ENCODE peak calls at places on chromosome 1, in nine cellular contexts. L is HFF-Myc, I is Peyer's patch, S is coronary artery, W is Panc1, K is mammary epithelial cell, J is fibroblast of lung, P is GM06990, Q is breast epithelium. C is an unnamed sample.

GRCh38 chr1:206808615-206809014 is 36.3 kb upstream of the IL10 start:
- DNase-seq in L (no peak), I (peak), S (no peak), W (peak), K (no peak), J (peak), P (no peak), Q (no peak), C (peak)

GRCh38 chr1:78229344-78229743 is 183.6 kb downstream of the GIPC2 start:
- DNase-seq in L (peak), I (no peak), S (no peak), W (no peak), K (peak), J (peak), P (no peak), Q (no peak), C (peak)

GRCh38 chr1:113027008-113027407 is 46.0 kb upstream of the LRIG2 start:
- DNase-seq in L (no peak), I (no peak), S (no peak), W (no peak), K (no peak), J (no peak), P (no peak), Q (no peak), C (no peak)

GRCh38 chr1:6591222-6591621 is 11.4 kb downstream of the ZBTB48 start:
- DNase-seq in L (no peak), I (no peak), S (no peak), W (no peak), K (no peak), J (no peak), P (no peak), Q (no peak), C (no peak)

GRCh38 chr1:69513621-69514020 is 54.1 kb upstream of the LRRC7 start:
- DNase-seq in L (no peak), I (no peak), S (no peak), W (no peak), K (peak), J (peak), P (no peak), Q (no peak), C (peak)

GRCh38 chr1:99447716-99448115 is 183.4 kb downstream of the PLPPR4 start:
- DNase-seq in L (no peak), I (no peak), S (no peak), W (no peak), K (no peak), J (peak), P (no peak), Q (no peak), C (no peak)

GRCh38 chr1:161180643-161181042 is 3.3 kb upstream of the B4GALT3 start:
- DNase-seq in L (no peak), I (no peak), S (no peak), W (no peak), K (no peak), J (no peak), P (no peak), Q (no peak), C (no peak)

GRCh38 chr1:169451425-169451824 is 24.2 kb upstream of the CCDC181 start:
- DNase-seq in L (no peak), I (no peak), S (no peak), W (no peak), K (no peak), J (no peak), P (no peak), Q (no peak), C (no peak)

GRCh38 chr1:180609643-180610555 is 21.9 kb upstream of the XPR1 start:
- DNase-seq in L (no peak), I (no peak), S (no peak), W (no peak), K (no peak), J (no peak), P (no peak), Q (no peak), C (peak)

GRCh38 chr1:156467385-156467784 is 33.2 kb downstream of the MEF2D start:
- DNase-seq in L (no peak), I (no peak), S (no peak), W (no peak), K (no peak), J (no peak), P (no peak), Q (no peak), C (no peak)

GRCh38 chr1:156464825-156465452 is 35.6 kb downstream of the MEF2D start:
- DNase-seq in L (no peak), I (no peak), S (no peak), W (no peak), K (no peak), J (peak), P (no peak), Q (peak), C (peak)

GRCh38 chr1:156464335-156464734 is 36.2 kb downstream of the MEF2D start:
- DNase-seq in L (no peak), I (no peak), S (no peak), W (no peak), K (no peak), J (peak), P (no peak), Q (peak), C (peak)

GRCh38 chr1:156463874-156464273 is 36.7 kb downstream of the MEF2D start:
- DNase-seq in L (no peak), I (no peak), S (peak), W (no peak), K (no peak), J (no peak), P (no peak), Q (peak), C (no peak)

GRCh38 chr1:156465747-156466365 is 34.7 kb downstream of the MEF2D start:
- DNase-seq in L (no peak), I (no peak), S (no peak), W (no peak), K (no peak), J (no peak), P (no peak), Q (peak), C (no peak)
- TF ChIP-seq CTCF in L (peak), I (no peak), S (no peak), W (no peak), K (no peak), J (peak), P (peak), Q (no peak), C (peak)

GRCh38 chr1:205016584-205016983 is 26.4 kb upstream of the CNTN2 start:
- DNase-seq in L (no peak), I (no peak), S (no peak), W (no peak), K (no peak), J (no peak), P (no peak), Q (no peak), C (no peak)

GRCh38 chr1:205017766-205018165 is 25.2 kb upstream of the CNTN2 start:
- DNase-seq in L (no peak), I (no peak), S (no peak), W (no peak), K (no peak), J (no peak), P (no peak), Q (no peak), C (no peak)

GRCh38 chr1:205017036-205017435 is 26.0 kb upstream of the CNTN2 start:
- DNase-seq in L (no peak), I (no peak), S (no peak), W (no peak), K (no peak), J (no peak), P (no peak), Q (no peak), C (no peak)

GRCh38 chr1:205020466-205020865 is 22.5 kb upstream of the CNTN2 start:
- DNase-seq in L (no peak), I (no peak), S (no peak), W (no peak), K (no peak), J (no peak), P (no peak), Q (no peak), C (no peak)

GRCh38 chr1:205018381-205018780 is 24.6 kb upstream of the CNTN2 start:
- DNase-seq in L (no peak), I (no peak), S (no peak), W (no peak), K (no peak), J (no peak), P (no peak), Q (no peak), C (no peak)
- H3K4me3 ChIP-seq in L (no peak), I (no peak), S (no peak), W (no peak), K (no peak), J (no peak), P (no peak), Q (no peak), C (no peak)

GRCh38 chr1:23193391-23194118 is 23.7 kb downstream of the HTR1D start:
- DNase-seq in L (no peak), I (no peak), S (no peak), W (no peak), K (no peak), J (no peak), P (no peak), Q (no peak), C (no peak)

GRCh38 chr1:23194119-23194984 is 22.9 kb downstream of the HTR1D start:
- DNase-seq in L (peak), I (no peak), S (no peak), W (peak), K (peak), J (peak), P (no peak), Q (no peak), C (peak)

GRCh38 chr1:23187637-23188036 is 19.0 kb upstream of the LUZP1 start:
- DNase-seq in L (no peak), I (no peak), S (no peak), W (no peak), K (peak), J (no peak), P (no peak), Q (no peak), C (no peak)

GRCh38 chr1:23188434-23188884 is 19.8 kb upstream of the LUZP1 start:
- DNase-seq in L (no peak), I (no peak), S (no peak), W (no peak), K (no peak), J (no peak), P (no peak), Q (no peak), C (no peak)

DNA sequence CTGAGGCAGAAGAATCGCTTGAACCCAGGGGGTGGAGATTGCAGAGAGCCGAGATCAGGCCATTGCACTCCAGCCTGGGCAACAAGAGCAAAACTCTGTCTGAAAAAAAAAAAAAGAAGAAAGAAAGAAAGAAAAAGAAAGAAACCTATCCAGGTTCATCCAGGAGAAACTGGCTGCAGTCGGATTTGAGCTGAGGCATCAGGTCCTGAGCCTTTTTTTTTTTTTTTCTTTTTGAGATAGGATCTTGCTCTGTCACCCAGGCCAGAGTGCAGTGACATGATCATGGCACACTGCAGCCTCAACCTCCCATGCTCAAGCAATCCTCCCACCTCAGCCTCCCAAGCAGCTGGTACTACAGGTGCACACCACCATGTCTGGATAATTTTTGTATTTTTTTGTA is 22.5 kb upstream of the LUZP1 start:
- DNase-seq in L (no peak), I (no peak), S (no peak), W (no peak), K (no peak), J (no peak), P (no peak), Q (no peak), C (no peak)
- TF ChIP-seq CTCF in L (no peak), I (no peak), S (no peak), W (no peak), K (no peak), J (no peak), P (no peak), Q (no peak), C (no peak)

GRCh38 chr1:213983589-213984386 is 4.0 kb upstream of the PROX1 start:
- DNase-seq in L (no peak), I (no peak), S (no peak), W (no peak), K (no peak), J (no peak), P (no peak), Q (no peak), C (no peak)

GRCh38 chr1:213980906-213981305 is 6.9 kb upstream of the PROX1 start:
- DNase-seq in L (no peak), I (no peak), S (no peak), W (no peak), K (no peak), J (no peak), P (no peak), Q (no peak), C (no peak)

GRCh38 chr1:213984387-213985180 is 3.2 kb upstream of the PROX1 start:
- DNase-seq in L (no peak), I (no peak), S (no peak), W (no peak), K (no peak), J (no peak), P (no peak), Q (no peak), C (no peak)

GRCh38 chr1:213982515-213982813 is 5.3 kb upstream of the PROX1 start:
- DNase-seq in L (no peak), I (no peak), S (no peak), W (no peak), K (no peak), J (no peak), P (no peak), Q (no peak), C (no peak)

DNA sequence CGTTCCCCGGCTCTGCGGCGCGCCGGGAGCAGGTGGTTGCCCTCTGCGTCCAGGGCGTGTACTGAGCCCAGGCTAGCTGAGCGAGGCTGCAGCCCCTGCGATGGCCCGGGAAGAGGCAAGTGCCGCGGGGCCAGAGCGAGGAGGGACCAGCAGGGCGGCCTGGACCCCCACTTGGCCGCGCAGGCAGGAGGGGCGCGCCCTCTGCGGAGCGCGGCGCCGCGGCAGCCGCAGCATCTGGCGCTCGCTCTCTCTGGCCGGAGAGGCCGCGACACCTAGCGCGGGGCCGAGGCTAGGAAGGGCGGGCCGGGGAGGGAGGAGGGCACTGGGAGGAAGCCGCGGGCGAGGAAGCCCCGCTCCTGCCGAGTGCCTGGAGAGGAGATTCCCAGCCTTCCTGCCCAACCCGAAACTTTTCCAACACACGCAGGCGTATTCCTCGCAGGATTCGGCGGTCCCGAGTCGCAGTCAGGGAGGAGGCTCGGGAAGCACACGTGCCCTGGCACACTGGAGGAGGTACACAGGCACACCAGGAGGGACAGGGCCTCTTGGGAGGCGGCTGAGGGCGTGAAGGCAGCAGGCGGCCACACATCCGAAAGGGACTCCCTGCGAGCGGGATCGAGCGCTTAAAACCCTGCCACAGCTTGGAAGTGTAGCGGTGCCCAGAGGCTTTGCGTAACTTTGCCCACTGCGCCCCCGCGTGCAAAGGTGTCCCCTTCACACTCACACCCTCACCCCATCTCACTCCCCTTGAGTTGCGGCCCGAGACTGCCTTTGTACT is 4.8 kb upstream of the PROX1 start:
- DNase-seq in L (no peak), I (no peak), S (no peak), W (no peak), K (no peak), J (peak), P (no peak), Q (no peak), C (peak)
- H3K4me3 ChIP-seq in L (no peak), I (no peak), S (peak), W (no peak), K (no peak), J (no peak), P (no peak), Q (peak), C (peak)

GRCh38 chr1:117795190-117795589 is 134.2 kb downstream of the GDAP2 start:
- DNase-seq in L (peak), I (no peak), S (no peak), W (peak), K (peak), J (peak), P (no peak), Q (no peak), C (peak)
- TF ChIP-seq CTCF in L (peak), I (no peak), S (no peak), W (no peak), K (peak), J (peak), P (no peak), Q (no peak), C (peak)

DNA sequence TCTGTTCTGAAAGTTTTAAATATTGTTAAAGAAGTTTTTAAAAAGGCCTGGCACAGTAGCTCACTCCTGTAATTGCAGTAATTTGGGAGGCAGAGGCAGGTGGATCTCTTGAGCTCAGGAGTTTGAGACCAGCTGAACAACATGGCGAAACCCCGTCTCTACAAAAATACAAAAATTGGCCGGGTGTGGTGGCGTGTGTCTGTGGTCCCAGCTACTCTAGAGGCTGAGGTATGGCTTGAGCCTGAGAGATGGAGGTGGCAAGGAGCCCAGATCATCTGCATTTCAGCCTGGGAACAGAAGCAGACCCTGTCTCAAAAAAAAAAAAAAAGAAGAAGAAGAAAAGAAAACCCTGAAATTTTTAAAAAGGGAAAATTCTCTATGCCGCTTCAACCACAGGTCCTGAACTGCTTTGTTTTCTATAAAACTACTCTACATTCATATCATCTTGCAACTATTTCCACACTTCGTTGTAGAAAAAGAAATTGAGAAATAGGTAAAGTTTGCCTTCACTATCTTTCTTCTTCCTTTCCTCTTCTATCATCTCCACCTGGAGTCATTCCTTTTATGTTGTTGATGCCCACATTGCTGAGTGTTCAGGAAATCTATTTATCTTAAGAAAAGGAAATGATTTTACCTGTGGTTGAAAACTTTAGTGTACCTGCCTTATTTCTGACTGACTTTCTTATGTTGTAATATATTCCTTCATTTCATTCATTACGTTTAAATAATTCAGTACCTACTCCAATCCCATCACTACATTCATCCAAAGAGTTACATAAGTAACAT is 1.7 kb downstream of the ATP6V1G3 start:
- DNase-seq in L (no peak), I (no peak), S (no peak), W (no peak), K (no peak), J (no peak), P (no peak), Q (no peak), C (no peak)
- H3K4me3 ChIP-seq in L (no peak), I (no peak), S (no peak), W (no peak), K (no peak), J (no peak), P (no peak), Q (no peak), C (no peak)

DNA sequence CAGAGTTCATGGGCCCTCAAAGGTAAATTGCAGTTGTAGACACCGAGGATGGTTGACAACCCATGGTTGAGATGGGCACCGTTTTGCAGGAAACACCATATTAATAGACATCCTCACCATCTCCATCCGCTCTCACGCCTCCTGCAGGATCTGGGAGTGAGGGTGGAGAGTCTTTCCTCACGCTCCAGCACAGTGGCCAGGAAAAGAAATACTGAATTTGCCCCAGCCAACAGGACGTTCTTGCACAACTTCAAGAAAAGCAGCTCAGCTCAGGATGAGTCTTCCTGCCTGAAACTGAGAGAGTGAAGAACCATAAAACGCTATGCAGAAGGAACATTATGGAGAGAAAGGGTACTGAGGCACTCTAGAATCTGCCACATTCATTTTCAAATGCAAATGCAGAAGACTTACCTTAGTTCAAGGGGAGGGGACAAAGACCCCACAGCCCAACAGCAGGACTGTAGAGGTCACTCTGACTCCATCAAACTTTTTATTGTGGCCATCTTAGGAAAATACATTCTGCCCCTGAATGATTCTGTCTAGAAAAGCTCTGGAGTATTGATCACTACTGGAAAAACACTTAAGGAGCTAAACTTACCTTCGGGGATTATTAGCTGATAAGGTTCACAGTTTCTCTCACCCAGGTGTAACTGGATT is 9.3 kb downstream of the SLAMF8 start:
- DNase-seq in L (no peak), I (no peak), S (no peak), W (no peak), K (no peak), J (no peak), P (no peak), Q (no peak), C (no peak)
- TF ChIP-seq CTCF in L (no peak), I (no peak), S (no peak), W (no peak), K (no peak), J (peak), P (peak), Q (no peak), C (no peak)

DNA sequence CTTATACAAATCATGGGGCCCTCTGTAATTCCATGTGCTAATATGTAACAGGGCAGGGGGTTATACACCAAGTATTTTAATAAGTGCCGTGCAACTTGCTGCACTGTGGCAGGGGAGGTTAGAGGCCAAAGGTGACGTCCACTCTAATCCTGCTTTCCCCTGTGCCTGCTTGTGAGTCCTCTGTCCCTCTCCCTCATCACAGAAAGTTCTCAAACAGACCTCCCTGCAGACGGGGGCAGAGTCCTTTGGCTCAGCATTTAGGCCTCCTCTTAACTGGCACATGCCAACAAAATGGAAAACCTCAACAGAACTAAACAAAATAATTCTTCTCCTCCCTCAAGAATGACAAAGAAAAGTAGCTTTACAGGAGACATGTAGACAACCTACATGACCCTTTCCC is 2.9 kb downstream of the RXRG start:
- DNase-seq in L (no peak), I (no peak), S (no peak), W (no peak), K (no peak), J (no peak), P (no peak), Q (no peak), C (no peak)
- H3K4me3 ChIP-seq in L (no peak), I (no peak), S (no peak), W (no peak), K (no peak), J (no peak), P (no peak), Q (no peak), C (no peak)